ENCODE peak calls at places on chromosome 11, in ten cellular contexts. G, L, I, Z, B, O, K, D, Y and J are unnamed samples.

GRCh38 chr11:34027516-34028406 is 23.8 kb upstream of the CAPRIN1 start:
- DNase-seq in G (no peak), L (no peak), I (no peak), Z (peak; percentile 47), B (no peak), O (no peak), K (peak; percentile 57), D (no peak), Y (no peak), J (no peak)

GRCh38 chr11:129119036-129119435 is 73.1 kb downstream of the ARHGAP32 start:
- DNase-seq in G (no peak), L (no peak), I (no peak), Z (no peak), B (no peak), O (no peak), K (no peak), D (no peak), Y (no peak), J (no peak)

GRCh38 chr11:84420261-84420660 is 1134.1 kb upstream of the CCDC90B start:
- DNase-seq in G (no peak), L (no peak), I (peak; percentile 8), Z (no peak), B (no peak), O (no peak), K (no peak), D (no peak), Y (no peak), J (no peak)

GRCh38 chr11:5703741-5704536 is 14.3 kb downstream of the TRIM22 start:
- DNase-seq in G (no peak), L (no peak), I (no peak), Z (no peak), B (no peak), O (no peak), K (no peak), D (no peak), Y (no peak), J (no peak)

GRCh38 chr11:113249491-113249763 is 65.0 kb upstream of the TTC12 start:
- DNase-seq in G (no peak), L (no peak), I (no peak), Z (no peak), B (no peak), O (no peak), K (no peak), D (no peak), Y (no peak), J (no peak)

GRCh38 chr11:113173023-113173594 is 141.3 kb upstream of the TTC12 start:
- DNase-seq in G (no peak), L (no peak), I (no peak), Z (no peak), B (no peak), O (no peak), K (no peak), D (no peak), Y (no peak), J (no peak)

GRCh38 chr11:119015054-119015611 is 3.0 kb downstream of the RPS25 start:
- DNase-seq in G (no peak), L (no peak), I (no peak), Z (no peak), B (no peak), O (no peak), K (no peak), D (no peak), Y (no peak), J (no peak)

GRCh38 chr11:65381721-65382035 is 768 bp downstream of the SLC25A45 start:
- DNase-seq in G (peak; percentile 73), L (no peak), I (peak; percentile 56), Z (peak; percentile 61), B (no peak), O (no peak), K (no peak), D (peak; percentile 52), Y (no peak), J (no peak)

GRCh38 chr11:62295504-62295903 is 3.4 kb downstream of the SCGB1D4 start:
- DNase-seq in G (peak; percentile 36), L (no peak), I (peak; percentile 15), Z (peak; percentile 22), B (no peak), O (peak; percentile 45), K (no peak), D (no peak), Y (no peak), J (no peak)

GRCh38 chr11:2819316-2819715 is 66.3 kb downstream of the CDKN1C start:
- DNase-seq in G (no peak), L (no peak), I (no peak), Z (no peak), B (no peak), O (no peak), K (no peak), D (no peak), Y (no peak), J (no peak)

GRCh38 chr11:65891180-65892136 is 985 bp downstream of the CCDC85B start:
- DNase-seq in G (peak; percentile 37), L (peak; percentile 39), I (no peak), Z (peak; percentile 50), B (no peak), O (peak; percentile 89), K (no peak), D (peak; percentile 43), Y (no peak), J (no peak)

DNA sequence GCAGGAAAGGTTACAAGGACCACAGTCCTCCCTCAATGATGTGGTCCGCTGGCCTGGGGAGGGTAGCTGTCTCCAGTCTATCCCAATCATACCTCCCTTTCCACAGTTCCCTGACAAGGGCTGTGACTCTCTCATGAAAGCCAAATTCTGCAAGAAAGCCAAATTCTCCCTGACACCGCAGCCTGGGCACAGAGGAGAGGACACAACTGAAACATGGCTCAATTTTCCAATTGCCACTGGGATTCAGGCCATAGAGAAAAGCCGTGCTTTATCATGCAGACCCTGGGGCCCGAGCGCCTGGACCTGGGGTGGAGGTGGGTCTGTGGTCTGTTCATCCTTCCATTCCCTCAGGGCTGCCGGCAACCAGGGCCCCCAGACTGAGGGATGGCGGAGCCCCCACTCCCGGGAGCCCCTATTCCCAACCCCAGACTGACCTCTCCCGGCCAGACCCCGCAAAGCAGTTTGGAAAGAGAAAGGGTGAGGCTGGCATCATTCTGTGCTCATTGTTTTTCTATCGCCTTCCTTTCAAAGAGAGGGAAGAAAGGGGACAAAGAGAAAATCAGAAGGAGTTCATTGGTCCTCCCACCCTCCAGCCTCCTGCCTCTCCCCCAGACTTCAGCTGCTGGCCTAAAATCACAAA is 239.5 kb downstream of the BUD13 start:
- DNase-seq in G (no peak), L (no peak), I (no peak), Z (no peak), B (no peak), O (no peak), K (no peak), D (no peak), Y (no peak), J (no peak)
- TF ChIP-seq CTCF in G (no peak), L (no peak), I (no peak), Z (no peak), B (no peak), O (no peak), K (no peak), D (no peak), Y (no peak), J (no peak)

GRCh38 chr11:124869331-124869730 is 4.1 kb downstream of the ROBO3 start:
- DNase-seq in G (no peak), L (no peak), I (no peak), Z (no peak), B (no peak), O (no peak), K (no peak), D (no peak), Y (no peak), J (no peak)

GRCh38 chr11:124868322-124869274 is 3.4 kb downstream of the ROBO3 start:
- DNase-seq in G (no peak), L (no peak), I (no peak), Z (no peak), B (no peak), O (no peak), K (no peak), D (no peak), Y (no peak), J (no peak)

GRCh38 chr11:124869856-124870387 is 4.7 kb downstream of the ROBO3 start:
- DNase-seq in G (no peak), L (no peak), I (no peak), Z (no peak), B (no peak), O (no peak), K (no peak), D (no peak), Y (no peak), J (no peak)

GRCh38 chr11:124865902-124866851 is 945 bp downstream of the ROBO3 start:
- DNase-seq in G (peak; percentile 16), L (no peak), I (peak; percentile 22), Z (no peak), B (peak; percentile 65), O (peak; percentile 45), K (no peak), D (peak; percentile 64), Y (no peak), J (peak; percentile 78)

GRCh38 chr11:124867700-124868099 is 2.5 kb downstream of the ROBO3 start:
- DNase-seq in G (peak; percentile 33), L (no peak), I (peak; percentile 39), Z (no peak), B (no peak), O (peak; percentile 49), K (no peak), D (peak; percentile 61), Y (no peak), J (peak; percentile 59)
- TF ChIP-seq CTCF in G (peak; percentile 61), L (peak; percentile 36), I (peak; percentile 63), Z (peak; percentile 38), B (no peak), O (peak; percentile 43), K (no peak), D (peak; percentile 55), Y (peak; percentile 60), J (peak; percentile 55)

GRCh38 chr11:23406131-23406819 is 546.0 kb upstream of the CCDC179 start:
- DNase-seq in G (no peak), L (no peak), I (no peak), Z (no peak), B (no peak), O (no peak), K (peak; percentile 6), D (no peak), Y (no peak), J (no peak)
- TF ChIP-seq CTCF in G (no peak), L (no peak), I (no peak), Z (no peak), B (no peak), O (no peak), K (no peak), D (no peak), Y (no peak), J (no peak)

DNA sequence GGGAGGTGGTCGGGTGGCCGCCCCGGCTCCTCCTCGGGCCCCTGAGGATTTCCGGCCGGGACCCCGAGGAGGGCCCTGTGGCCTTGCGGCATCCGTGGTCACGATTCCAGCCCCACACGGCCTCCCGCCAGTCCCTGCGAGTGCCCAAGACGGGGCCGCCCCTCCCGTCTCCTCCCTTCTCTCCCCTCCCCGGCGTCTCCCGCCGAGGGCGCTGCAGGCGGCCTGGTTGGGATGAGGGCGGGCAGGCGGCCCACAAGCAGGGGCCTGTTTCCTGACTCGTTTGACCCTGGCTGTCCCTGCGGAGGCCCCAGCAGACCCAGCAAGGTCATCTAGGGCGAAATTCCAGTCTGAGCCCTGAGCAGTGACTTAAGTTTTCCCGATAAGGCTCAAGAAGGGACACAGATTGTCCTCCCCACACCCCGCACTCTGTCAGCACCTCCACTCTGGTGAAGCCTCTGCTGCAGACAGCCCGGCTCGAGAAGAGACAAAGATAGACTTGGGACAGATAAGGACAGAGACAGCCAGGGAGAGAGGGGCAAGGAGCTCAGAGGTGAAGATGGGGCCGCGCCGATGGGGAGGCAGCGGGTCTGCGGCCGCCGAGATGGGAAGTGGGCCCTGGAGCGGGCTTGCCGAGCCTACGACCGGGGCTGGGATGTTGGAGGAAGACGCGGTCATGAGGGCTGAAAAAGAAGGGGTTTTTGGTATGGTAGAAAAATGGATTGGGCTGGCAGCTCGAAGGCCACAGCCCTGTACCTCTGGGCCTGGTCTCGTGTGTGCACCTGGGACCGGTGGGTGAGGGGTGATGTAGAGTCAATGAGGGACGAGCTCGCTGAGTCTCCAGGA is 95.0 kb downstream of the SWAP70 start:
- DNase-seq in G (peak; percentile 85), L (peak; percentile 55), I (peak; percentile 55), Z (peak; percentile 74), B (peak; percentile 63), O (peak; percentile 92), K (peak; percentile 77), D (peak; percentile 71), Y (no peak), J (peak; percentile 73)
- TF ChIP-seq CTCF in G (peak; percentile 22), L (no peak), I (peak; percentile 34), Z (no peak), B (no peak), O (peak; percentile 15), K (no peak), D (no peak), Y (peak; percentile 50), J (peak; percentile 48)